ENCODE peak calls at places on chromosomes 3 and 15, in four cellular contexts. K is HCT116, C is K562, O is HepG2. N is an unnamed sample.

GRCh38 chr15:31292391-31293020 is 34.1 kb upstream of the KLF13 start:
- DNase-seq in K (no peak), C (no peak), O (peak; percentile 71), N (no peak)

GRCh38 chr15:66126057-66126855 is 127.3 kb downstream of the MEGF11 start:
- DNase-seq in K (no peak), C (no peak), O (no peak), N (no peak)

GRCh38 chr15:64490598-64491259 is 30.4 kb downstream of the ZNF609 start:
- DNase-seq in K (no peak), C (no peak), O (no peak), N (no peak)

GRCh38 chr3:38247366-38248035 is 18.1 kb upstream of the SLC22A13 start:
- DNase-seq in K (peak; percentile 13), C (no peak), O (peak; percentile 6), N (peak; percentile 64)

GRCh38 chr3:129121016-129121791 is 400 bp downstream of the RAB43 start:
- DNase-seq in K (no peak), C (no peak), O (no peak), N (no peak)

GRCh38 chr15:91243806-91244205 is 143.7 kb downstream of the SV2B start:
- DNase-seq in K (no peak), C (no peak), O (no peak), N (no peak)

GRCh38 chr3:183027276-183027675 is 46.9 kb upstream of the DCUN1D1 start:
- DNase-seq in K (no peak), C (no peak), O (no peak), N (no peak)

GRCh38 chr3:52238761-52239701 is at the start of gene TWF2:
- DNase-seq in K (peak; percentile 31), C (peak; percentile 95), O (peak; percentile 56), N (no peak)

GRCh38 chr3:32257641-32258438 is 19.4 kb downstream of the CMTM8 start:
- DNase-seq in K (no peak), C (no peak), O (no peak), N (no peak)

GRCh38 chr3:62007036-62007435 is 366.3 kb downstream of the FEZF2 start:
- DNase-seq in K (no peak), C (no peak), O (no peak), N (no peak)

GRCh38 chr3:13637311-13637891 is 88.5 kb downstream of the FBLN2 start:
- DNase-seq in K (no peak), C (no peak), O (no peak), N (no peak)

GRCh38 chr15:78676424-78677110 is 35.6 kb upstream of the CHRNB4 start:
- DNase-seq in K (no peak), C (no peak), O (no peak), N (no peak)

GRCh38 chr3:19717736-19718135 is 216.3 kb downstream of the EFHB start:
- DNase-seq in K (no peak), C (no peak), O (no peak), N (no peak)

GRCh38 chr3:180403156-180403555 is 198.8 kb upstream of the TTC14 start:
- DNase-seq in K (no peak), C (no peak), O (no peak), N (no peak)

GRCh38 chr15:45648521-45649200 is 13.8 kb downstream of the SQOR start:
- DNase-seq in K (peak; percentile 32), C (no peak), O (peak; percentile 76), N (no peak)

GRCh38 chr15:71678191-71678590 is 132.2 kb upstream of the NR2E3 start:
- DNase-seq in K (no peak), C (no peak), O (no peak), N (no peak)

GRCh38 chr15:70480196-70480856 is 283.0 kb downstream of the UACA start:
- DNase-seq in K (no peak), C (no peak), O (no peak), N (no peak)

GRCh38 chr15:100968043-100968966 is 49.1 kb downstream of the LRRK1 start:
- DNase-seq in K (no peak), C (no peak), O (no peak), N (no peak)

GRCh38 chr3:5198986-5199731 is 11.7 kb downstream of the EDEM1 start:
- DNase-seq in K (no peak), C (no peak), O (no peak), N (no peak)

GRCh38 chr3:98359993-98360675 is 6.5 kb downstream of the OR5K4 start:
- DNase-seq in K (peak; percentile 21), C (no peak), O (peak; percentile 49), N (no peak)

GRCh38 chr15:66844041-66844746 is 142.2 kb downstream of the SMAD6 start:
- DNase-seq in K (no peak), C (no peak), O (no peak), N (no peak)

GRCh38 chr15:99566157-99566900 is 545 bp downstream of the MEF2A start:
- DNase-seq in K (no peak), C (peak; percentile 42), O (no peak), N (no peak)

GRCh38 chr15:56036546-56037067 is 43.2 kb upstream of the NEDD4 start:
- DNase-seq in K (no peak), C (no peak), O (no peak), N (no peak)

GRCh38 chr15:67303490-67304363 is 49.1 kb downstream of the IQCH start:
- DNase-seq in K (peak; percentile 42), C (peak; percentile 27), O (peak; percentile 49), N (peak; percentile 10)

GRCh38 chr15:23854535-23855252 is 167.6 kb upstream of the NDN start:
- DNase-seq in K (no peak), C (no peak), O (no peak), N (no peak)

GRCh38 chr3:42005426-42005825 is 43.5 kb upstream of the ULK4 start:
- DNase-seq in K (no peak), C (no peak), O (no peak), N (no peak)

DNA sequence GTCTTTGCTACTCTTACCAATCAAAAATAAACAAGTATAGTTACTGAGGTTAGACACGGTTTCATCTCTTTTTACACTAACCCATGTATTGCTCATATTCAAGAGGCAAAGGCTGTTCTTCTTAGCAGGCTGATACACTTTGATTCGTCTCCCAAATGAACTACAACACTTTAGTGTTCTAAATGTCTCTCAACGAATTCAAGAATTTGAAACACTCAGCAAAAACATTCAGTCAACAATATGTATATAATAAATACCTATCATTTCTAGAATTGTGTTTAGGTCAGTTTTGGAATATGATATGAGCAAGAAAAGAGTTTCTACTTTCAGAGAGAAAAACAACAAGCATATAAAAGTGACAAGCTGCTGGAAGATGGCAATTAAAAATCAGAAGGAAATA is 669.6 kb upstream of the DPPA4 start:
- DNase-seq in K (no peak), C (no peak), O (no peak), N (no peak)
- TF ChIP-seq TCF7L2 in K (no peak), C (no peak), O (no peak), N (no peak)

GRCh38 chr3:16887130-16887529 is 2.4 kb downstream of the PLCL2 start:
- DNase-seq in K (no peak), C (no peak), O (no peak), N (no peak)

GRCh38 chr3:16890605-16891333 is 6.0 kb downstream of the PLCL2 start:
- DNase-seq in K (no peak), C (no peak), O (no peak), N (no peak)

GRCh38 chr3:16885948-16886683 is 1.4 kb downstream of the PLCL2 start:
- DNase-seq in K (no peak), C (no peak), O (no peak), N (no peak)

GRCh38 chr3:16885588-16885903 is 791 bp downstream of the PLCL2 start:
- DNase-seq in K (no peak), C (no peak), O (no peak), N (no peak)

DNA sequence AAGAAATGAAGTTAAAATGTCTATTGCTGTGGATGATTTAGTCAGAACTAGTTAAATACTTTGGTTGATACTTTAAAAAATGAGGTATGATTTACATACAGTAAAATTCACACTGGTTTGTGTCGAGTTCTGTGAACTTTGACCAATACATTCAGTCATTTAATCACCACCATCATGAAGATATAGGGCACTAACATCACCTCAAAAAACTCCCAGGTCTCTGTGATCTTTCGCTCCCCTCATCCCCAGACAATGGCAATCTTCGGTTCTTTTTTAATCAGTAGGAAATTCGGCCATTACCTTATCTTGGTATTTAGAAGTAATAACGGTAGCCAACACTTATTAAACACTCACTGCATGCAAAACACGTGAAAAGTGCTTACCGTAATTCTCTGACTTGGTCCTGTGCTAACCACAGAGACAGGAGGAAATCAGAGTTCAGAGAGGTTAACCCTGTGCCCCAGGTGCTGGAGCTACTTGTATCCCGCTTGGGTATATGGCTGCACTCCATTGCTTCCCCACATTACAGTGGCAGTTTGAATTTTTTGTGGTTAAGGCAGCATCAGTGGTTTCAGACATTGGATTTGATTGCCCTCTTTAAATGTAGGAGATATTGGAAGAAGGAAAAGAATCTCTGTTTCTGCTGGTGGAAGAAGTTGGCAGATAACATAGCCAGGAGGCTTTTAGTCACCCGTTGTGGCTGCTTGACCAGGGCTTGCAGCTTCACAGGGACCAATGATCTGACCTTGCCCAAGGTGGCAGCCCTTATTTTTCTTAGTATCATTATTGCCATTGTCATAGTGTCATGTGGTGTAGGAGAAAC is 4.2 kb downstream of the PLCL2 start:
- DNase-seq in K (no peak), C (no peak), O (no peak), N (no peak)
- TF ChIP-seq SIN3A in K (no peak), C (no peak), O (no peak), N (no peak)

GRCh38 chr3:157151627-157152026 is 8.3 kb downstream of the CCNL1 start:
- DNase-seq in K (no peak), C (peak; percentile 34), O (no peak), N (no peak)
- H3K36me3 ChIP-seq in K (peaks cover 96% of the 10 kb centered on the region), C (peaks cover 100% of the 10 kb centered on the region), O (peaks cover 97% of the 10 kb centered on the region), N (peaks cover 100% of the 10 kb centered on the region)

GRCh38 chr3:153210660-153211059 is 48.6 kb downstream of the RAP2B start:
- DNase-seq in K (no peak), C (no peak), O (no peak), N (no peak)
- TF ChIP-seq TCF7L2 in K (no peak), C (no peak), O (no peak), N (no peak)

GRCh38 chr3:99500485-99500884 is 137.9 kb upstream of the COL8A1 start:
- DNase-seq in K (no peak), C (no peak), O (no peak), N (no peak)
- TF ChIP-seq SIN3A in K (no peak), C (no peak), O (no peak), N (no peak)

GRCh38 chr15:58898150-58898680 is 35.3 kb downstream of the SLTM start:
- DNase-seq in K (no peak), C (no peak), O (no peak), N (no peak)

GRCh38 chr15:58900628-58901027 is 32.9 kb downstream of the SLTM start:
- DNase-seq in K (no peak), C (no peak), O (no peak), N (no peak)

GRCh38 chr15:58908550-58909309 is 24.7 kb downstream of the SLTM start:
- DNase-seq in K (no peak), C (no peak), O (no peak), N (no peak)

GRCh38 chr15:58903232-58903631 is 30.2 kb downstream of the SLTM start:
- DNase-seq in K (no peak), C (no peak), O (no peak), N (no peak)
- H3K36me3 ChIP-seq in K (peaks cover 32% of the 10 kb centered on the region), C (peaks cover 72% of the 10 kb centered on the region), O (peaks cover 35% of the 10 kb centered on the region), N (peaks cover 37% of the 10 kb centered on the region)

N was measured in Panc1.